ENCODE peak calls at places on chromosomes 13 and 19, in eight cellular contexts. T, L, M, V, D, C, F and A are unnamed samples. For H3K36me3, the result is how much of the 10 kb centered on the place peaks cover.

GRCh38 chr19:13240312-13241022 is 90.3 kb downstream of the IER2 start:
- DNase-seq in T (no peak), L (no peak), M (no peak), V (no peak), D (no peak), C (no peak), F (no peak), A (no peak)

GRCh38 chr19:28508666-28509065 is 704.3 kb downstream of the UQCRFS1 start:
- DNase-seq in T (no peak), L (no peak), M (no peak), V (no peak), D (no peak), C (no peak), F (no peak), A (no peak)

GRCh38 chr13:112844879-112845278 is 124.1 kb upstream of the MCF2L start:
- DNase-seq in T (no peak), L (no peak), M (no peak), V (no peak), D (no peak), C (no peak), F (no peak), A (no peak)

GRCh38 chr13:33639158-33639557 is 178.8 kb upstream of the RFC3 start:
- DNase-seq in T (no peak), L (no peak), M (no peak), V (no peak), D (peak), C (no peak), F (peak), A (no peak)

GRCh38 chr19:43316591-43317319 is 36.7 kb upstream of the CD177 start:
- DNase-seq in T (no peak), L (no peak), M (no peak), V (peak), D (no peak), C (peak), F (no peak), A (peak)

GRCh38 chr13:94344126-94344863 is 135.2 kb downstream of the DCT start:
- DNase-seq in T (no peak), L (no peak), M (no peak), V (no peak), D (no peak), C (no peak), F (no peak), A (no peak)

GRCh38 chr13:30880151-30880551 is 25.9 kb upstream of the MEDAG start:
- DNase-seq in T (no peak), L (no peak), M (no peak), V (no peak), D (no peak), C (no peak), F (no peak), A (no peak)

GRCh38 chr13:92260363-92260762 is 861.9 kb downstream of the GPC5 start:
- DNase-seq in T (no peak), L (no peak), M (no peak), V (no peak), D (no peak), C (no peak), F (no peak), A (no peak)

GRCh38 chr13:77696863-77697207 is 652 bp upstream of the SLAIN1 start:
- DNase-seq in T (no peak), L (no peak), M (no peak), V (no peak), D (no peak), C (no peak), F (no peak), A (no peak)

GRCh38 chr19:55641376-55642152 is 762 bp downstream of the ZNF580 start:
- DNase-seq in T (no peak), L (no peak), M (no peak), V (no peak), D (no peak), C (peak), F (peak), A (no peak)

GRCh38 chr13:33472446-33472845 is 186.9 kb upstream of the STARD13 start:
- DNase-seq in T (no peak), L (no peak), M (no peak), V (no peak), D (no peak), C (no peak), F (peak), A (no peak)

GRCh38 chr13:109695402-109696190 is 90.8 kb downstream of the IRS2 start:
- DNase-seq in T (no peak), L (no peak), M (no peak), V (no peak), D (no peak), C (no peak), F (no peak), A (no peak)

GRCh38 chr19:5154129-5154798 is 185.4 kb downstream of the KDM4B start:
- DNase-seq in T (peak), L (no peak), M (no peak), V (peak), D (peak), C (peak), F (no peak), A (peak)

GRCh38 chr13:74796126-74796643 is 662.0 kb upstream of the KLF12 start:
- DNase-seq in T (no peak), L (no peak), M (no peak), V (no peak), D (no peak), C (no peak), F (no peak), A (no peak)

GRCh38 chr13:111336666-111337065 is 16.2 kb downstream of the TEX29 start:
- DNase-seq in T (no peak), L (no peak), M (peak), V (no peak), D (no peak), C (no peak), F (no peak), A (no peak)

GRCh38 chr13:22618002-22618401 is 562.8 kb upstream of the SGCG start:
- DNase-seq in T (no peak), L (no peak), M (no peak), V (no peak), D (no peak), C (no peak), F (no peak), A (no peak)

GRCh38 chr19:54106716-54107115 is 4.1 kb downstream of the NDUFA3 start:
- DNase-seq in T (no peak), L (no peak), M (no peak), V (no peak), D (no peak), C (no peak), F (no peak), A (no peak)

GRCh38 chr19:18020212-18021067 is 12.5 kb downstream of the ARRDC2 start:
- DNase-seq in T (peak), L (no peak), M (peak), V (peak), D (peak), C (no peak), F (no peak), A (no peak)

GRCh38 chr13:20118268-20119140 is 42.3 kb downstream of the GJA3 start:
- DNase-seq in T (peak), L (no peak), M (peak), V (peak), D (peak), C (peak), F (no peak), A (peak)

GRCh38 chr19:11247391-11247790 is 8.0 kb downstream of the ANGPTL8 start:
- DNase-seq in T (peak), L (no peak), M (no peak), V (no peak), D (peak), C (no peak), F (no peak), A (no peak)

GRCh38 chr13:28954810-28955209 is 134.7 kb downstream of the MTUS2 start:
- DNase-seq in T (no peak), L (no peak), M (no peak), V (no peak), D (no peak), C (no peak), F (no peak), A (no peak)

GRCh38 chr19:13573268-13573667 is 67.0 kb upstream of the CACNA1A start:
- DNase-seq in T (no peak), L (no peak), M (no peak), V (no peak), D (no peak), C (peak), F (no peak), A (no peak)

GRCh38 chr19:55579766-55580621 is 654 bp downstream of the ZNF579 start:
- DNase-seq in T (no peak), L (no peak), M (no peak), V (no peak), D (peak), C (peak), F (peak), A (peak)

GRCh38 chr13:50085063-50085462 is 69.8 kb downstream of the KCNRG start:
- DNase-seq in T (no peak), L (no peak), M (no peak), V (no peak), D (no peak), C (peak), F (peak), A (no peak)

GRCh38 chr13:25300861-25301346 is 521 bp upstream of the NUP58 start:
- DNase-seq in T (peak), L (no peak), M (peak), V (no peak), D (peak), C (peak), F (no peak), A (peak)

GRCh38 chr13:71789952-71790351 is 77.1 kb downstream of the DACH1 start:
- DNase-seq in T (no peak), L (no peak), M (no peak), V (no peak), D (no peak), C (no peak), F (no peak), A (no peak)

GRCh38 chr13:100828226-100828625 is 153.6 kb upstream of the TMTC4 start:
- DNase-seq in T (no peak), L (no peak), M (no peak), V (no peak), D (no peak), C (peak), F (no peak), A (peak)

GRCh38 chr19:3406571-3407111 is 40.3 kb downstream of the NFIC start:
- DNase-seq in T (no peak), L (no peak), M (no peak), V (no peak), D (no peak), C (no peak), F (no peak), A (no peak)

GRCh38 chr13:29454931-29455481 is 140.5 kb downstream of the SLC7A1 start:
- DNase-seq in T (no peak), L (no peak), M (peak), V (no peak), D (no peak), C (peak), F (peak), A (peak)

DNA sequence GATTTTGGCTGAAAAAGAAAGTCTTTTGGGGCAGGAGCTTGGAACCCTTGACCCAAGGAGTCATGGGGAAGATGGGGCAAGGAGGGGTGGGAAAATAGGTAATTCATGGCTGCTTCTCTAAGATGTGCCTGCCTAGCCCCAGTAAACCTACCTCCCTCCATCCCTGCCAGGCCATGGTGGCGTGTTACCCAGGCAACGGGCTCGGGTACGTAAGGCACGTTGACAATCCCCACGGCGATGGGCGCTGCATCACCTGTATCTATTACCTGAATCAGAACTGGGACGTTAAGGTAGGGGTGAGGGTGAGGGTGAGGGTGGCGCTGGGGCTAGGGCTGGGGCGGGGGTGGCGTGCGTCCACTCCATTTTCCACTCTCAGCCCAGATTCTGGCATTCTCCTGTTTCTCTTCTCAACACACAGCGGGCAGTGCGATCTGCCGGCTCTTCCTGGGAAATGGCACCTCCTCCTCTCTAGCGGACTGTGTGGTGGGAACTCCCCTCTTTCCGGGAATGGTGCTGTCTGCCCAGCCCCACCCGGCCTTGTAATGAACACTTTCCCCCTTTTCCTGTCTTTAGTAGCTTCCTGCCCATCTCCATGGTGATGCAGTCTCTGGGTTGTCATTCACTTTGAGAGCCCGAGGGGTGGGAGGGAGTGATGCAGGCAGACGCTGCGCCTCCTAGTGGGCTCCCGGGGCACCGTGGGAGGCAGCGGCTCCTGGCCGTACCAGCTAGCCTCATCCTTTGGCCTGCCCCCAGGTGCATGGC is 7.6 kb downstream of the EGLN2 start:
- DNase-seq in T (peak), L (peak), M (peak), V (peak), D (peak), C (peak), F (peak), A (peak)
- H3K36me3 ChIP-seq in T (under half), L (under half), M (under half), V (under half), D (under half), C (under half), F (under half), A (half or more)

GRCh38 chr19:15812059-15812722 is 3.3 kb downstream of the OR10H1 start:
- DNase-seq in T (no peak), L (no peak), M (peak), V (peak), D (no peak), C (no peak), F (peak), A (no peak)

GRCh38 chr19:15815306-15815705 is at the start of gene OR10H1:
- DNase-seq in T (no peak), L (no peak), M (peak), V (no peak), D (no peak), C (no peak), F (peak), A (no peak)

GRCh38 chr19:15811476-15811875 is 4.0 kb downstream of the OR10H1 start:
- DNase-seq in T (no peak), L (no peak), M (no peak), V (no peak), D (no peak), C (no peak), F (no peak), A (no peak)

GRCh38 chr19:15813916-15814315 is 1.5 kb downstream of the OR10H1 start:
- DNase-seq in T (no peak), L (no peak), M (no peak), V (no peak), D (no peak), C (no peak), F (no peak), A (no peak)

DNA sequence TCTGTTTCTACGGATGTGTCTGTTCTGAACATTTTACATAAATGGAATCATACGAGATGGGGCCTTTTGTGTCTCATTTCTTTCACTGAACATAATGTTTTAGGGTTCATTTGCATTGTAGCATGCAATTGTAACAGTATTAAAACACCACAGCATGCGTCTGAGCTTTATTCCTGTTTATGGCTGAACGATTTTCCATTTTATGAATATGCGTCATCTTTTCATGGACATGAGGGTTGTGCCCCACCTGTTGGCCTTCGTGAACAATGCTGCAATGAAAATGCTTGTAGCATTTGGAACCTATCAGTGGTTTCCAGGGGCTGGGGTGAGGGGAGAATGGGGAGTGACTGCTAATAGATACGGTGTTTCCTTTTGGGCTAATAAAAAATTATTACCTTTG is 5.1 kb downstream of the OR10H1 start:
- DNase-seq in T (no peak), L (no peak), M (no peak), V (peak), D (peak), C (no peak), F (peak), A (no peak)
- TF ChIP-seq CTCF in T (peak), L (no peak), M (peak), V (no peak), D (peak), C (no peak), F (no peak), A (no peak)

GRCh38 chr19:21317821-21318220 is 11.4 kb downstream of the ZNF708 start:
- DNase-seq in T (no peak), L (no peak), M (no peak), V (no peak), D (no peak), C (no peak), F (no peak), A (peak)

GRCh38 chr19:21308778-21309177 is 20.4 kb downstream of the ZNF708 start:
- DNase-seq in T (no peak), L (no peak), M (no peak), V (no peak), D (no peak), C (no peak), F (no peak), A (no peak)

GRCh38 chr19:21314676-21315075 is 14.5 kb downstream of the ZNF708 start:
- DNase-seq in T (no peak), L (no peak), M (no peak), V (no peak), D (no peak), C (no peak), F (no peak), A (no peak)
- H3K36me3 ChIP-seq in T (under half), L (under half), M (under half), V (under half), D (under half), C (under half), F (under half), A (under half)

GRCh38 chr19:41442473-41443360 is at the start of gene ERICH4:
- DNase-seq in T (no peak), L (no peak), M (no peak), V (no peak), D (no peak), C (no peak), F (no peak), A (no peak)

GRCh38 chr19:41441321-41441945 is 1.5 kb upstream of the ERICH4 start:
- DNase-seq in T (no peak), L (no peak), M (no peak), V (no peak), D (no peak), C (no peak), F (no peak), A (no peak)

GRCh38 chr19:41445575-41445974 is 2.6 kb downstream of the ERICH4 start:
- DNase-seq in T (no peak), L (no peak), M (no peak), V (no peak), D (no peak), C (no peak), F (no peak), A (no peak)

GRCh38 chr19:41447732-41448332 is 4.9 kb downstream of the ERICH4 start:
- DNase-seq in T (no peak), L (no peak), M (no peak), V (no peak), D (no peak), C (no peak), F (no peak), A (no peak)

DNA sequence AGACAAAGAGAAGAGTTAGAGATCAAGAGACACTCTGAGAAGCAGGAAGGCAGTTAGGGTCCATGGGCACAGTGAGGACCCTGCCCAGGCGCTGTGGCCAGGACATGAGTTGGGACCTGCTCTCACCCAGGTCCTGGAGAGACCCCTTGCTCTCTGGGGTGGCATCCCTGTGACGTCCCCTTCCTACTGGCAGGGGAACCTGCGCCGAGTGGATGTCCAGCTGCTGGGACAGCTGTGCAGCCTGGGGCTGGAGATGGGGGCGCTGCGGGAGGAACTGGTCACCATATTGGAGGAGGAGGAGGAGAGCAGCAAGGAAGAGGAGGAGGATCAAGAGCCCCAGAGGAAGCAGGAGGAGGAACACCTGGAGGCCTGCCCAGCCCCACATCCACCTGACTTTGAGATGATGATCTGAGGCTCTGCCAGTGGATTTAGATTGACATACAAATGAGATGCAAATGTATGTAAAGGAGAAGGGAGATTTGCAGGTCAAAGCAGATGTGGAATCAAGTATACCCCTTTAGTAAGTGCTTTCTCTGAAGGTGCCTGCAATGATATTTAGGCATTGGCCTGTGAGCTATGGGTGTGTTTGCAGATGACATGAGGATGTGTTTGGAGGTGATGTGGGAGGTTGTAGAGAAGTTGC is 978 bp downstream of the ERICH4 start:
- DNase-seq in T (no peak), L (no peak), M (no peak), V (no peak), D (no peak), C (no peak), F (no peak), A (no peak)
- TF ChIP-seq CTCF in T (no peak), L (no peak), M (no peak), V (no peak), D (no peak), C (no peak), F (no peak), A (no peak)

DNA sequence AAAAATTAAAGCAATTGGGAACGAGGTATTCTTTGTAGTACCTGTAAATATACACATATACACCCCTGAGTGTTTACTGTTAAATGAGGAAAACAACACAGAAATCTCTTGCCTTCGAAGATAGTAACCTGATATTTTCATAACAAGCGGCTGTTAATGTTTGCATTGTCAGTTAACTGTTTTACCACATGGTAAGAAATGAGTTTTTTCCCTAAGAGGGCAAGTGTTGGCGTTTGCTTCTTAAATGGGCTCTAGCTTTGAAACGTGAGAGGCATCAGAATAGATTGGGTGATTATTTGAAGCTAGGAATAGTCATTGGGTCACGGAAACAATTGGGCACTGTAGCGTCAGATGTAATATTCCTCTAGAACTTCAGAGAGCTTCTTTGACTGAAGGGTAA is 22.0 kb upstream of the UPF3A start:
- DNase-seq in T (no peak), L (no peak), M (no peak), V (no peak), D (no peak), C (no peak), F (no peak), A (no peak)
- H3K36me3 ChIP-seq in T (half or more), L (under half), M (under half), V (under half), D (under half), C (under half), F (under half), A (half or more)